ENCODE peak calls at places on chromosome 17, in five cellular contexts. One of them, this sample, is unnamed.

GRCh38 chr17:50871369-50871768 is 5.2 kb upstream of the TOB1 start:
- DNase-seq in left ventricle myocardium inferior: no peak
- DNase-seq in astrocyte of the spinal cord: no peak
- DNase-seq in cardiac muscle cell: no peak
- DNase-seq in A549: no peak
- DNase-seq in this sample: no peak

GRCh38 chr17:73261952-73262675 is 434 bp upstream of the CPSF4L start:
- DNase-seq in left ventricle myocardium inferior: no peak
- DNase-seq in astrocyte of the spinal cord: no peak
- DNase-seq in cardiac muscle cell: no peak
- DNase-seq in A549: no peak
- DNase-seq in this sample: no peak

GRCh38 chr17:42817866-42818265 is 6.2 kb downstream of the BECN1 start:
- DNase-seq in left ventricle myocardium inferior: no peak
- DNase-seq in astrocyte of the spinal cord: peak; percentile 53
- DNase-seq in cardiac muscle cell: no peak
- DNase-seq in A549: no peak
- DNase-seq in this sample: no peak

GRCh38 chr17:11241611-11242226 is 706 bp downstream of the SHISA6 start:
- DNase-seq in left ventricle myocardium inferior: no peak
- DNase-seq in astrocyte of the spinal cord: no peak
- DNase-seq in cardiac muscle cell: no peak
- DNase-seq in A549: no peak
- DNase-seq in this sample: no peak

GRCh38 chr17:66308856-66309255 is 6.4 kb downstream of the PRKCA start:
- DNase-seq in left ventricle myocardium inferior: no peak
- DNase-seq in astrocyte of the spinal cord: no peak
- DNase-seq in cardiac muscle cell: no peak
- DNase-seq in A549: no peak
- DNase-seq in this sample: no peak

GRCh38 chr17:38352245-38353083 is 820 bp downstream of the SOCS7 start:
- DNase-seq in left ventricle myocardium inferior: peak; percentile 26
- DNase-seq in astrocyte of the spinal cord: peak; percentile 23
- DNase-seq in cardiac muscle cell: peak; percentile 53
- DNase-seq in A549: no peak
- DNase-seq in this sample: no peak

GRCh38 chr17:53996896-53997295 is 174.2 kb downstream of the KIF2B start:
- DNase-seq in left ventricle myocardium inferior: no peak
- DNase-seq in astrocyte of the spinal cord: no peak
- DNase-seq in cardiac muscle cell: no peak
- DNase-seq in A549: no peak
- DNase-seq in this sample: no peak

GRCh38 chr17:63120406-63120805 is 154.4 kb downstream of the TANC2 start:
- DNase-seq in left ventricle myocardium inferior: no peak
- DNase-seq in astrocyte of the spinal cord: peak; percentile 38
- DNase-seq in cardiac muscle cell: no peak
- DNase-seq in A549: no peak
- DNase-seq in this sample: no peak

GRCh38 chr17:42574463-42574862 is 3.1 kb downstream of the PSMC3IP start:
- DNase-seq in left ventricle myocardium inferior: no peak
- DNase-seq in astrocyte of the spinal cord: no peak
- DNase-seq in cardiac muscle cell: no peak
- DNase-seq in A549: no peak
- DNase-seq in this sample: no peak

GRCh38 chr17:6495450-6496115 is 51.3 kb downstream of the PIMREG start:
- DNase-seq in left ventricle myocardium inferior: no peak
- DNase-seq in astrocyte of the spinal cord: no peak
- DNase-seq in cardiac muscle cell: no peak
- DNase-seq in A549: no peak
- DNase-seq in this sample: no peak

GRCh38 chr17:27082023-27082774 is 211.7 kb upstream of the WSB1 start:
- DNase-seq in left ventricle myocardium inferior: no peak
- DNase-seq in astrocyte of the spinal cord: no peak
- DNase-seq in cardiac muscle cell: no peak
- DNase-seq in A549: no peak
- DNase-seq in this sample: no peak

GRCh38 chr17:9646556-9646905 is 1.2 kb downstream of the USP43 start:
- DNase-seq in left ventricle myocardium inferior: no peak
- DNase-seq in astrocyte of the spinal cord: peak; percentile 14
- DNase-seq in cardiac muscle cell: no peak
- DNase-seq in A549: no peak
- DNase-seq in this sample: no peak

GRCh38 chr17:50429793-50430192 is 3.8 kb downstream of the ACSF2 start:
- DNase-seq in left ventricle myocardium inferior: no peak
- DNase-seq in astrocyte of the spinal cord: no peak
- DNase-seq in cardiac muscle cell: no peak
- DNase-seq in A549: no peak
- DNase-seq in this sample: no peak

GRCh38 chr17:45246861-45247428 is 14.9 kb downstream of the SPATA32 start:
- DNase-seq in left ventricle myocardium inferior: no peak
- DNase-seq in astrocyte of the spinal cord: no peak
- DNase-seq in cardiac muscle cell: peak; percentile 71
- DNase-seq in A549: peak; percentile 56
- DNase-seq in this sample: no peak

GRCh38 chr17:48841395-48841831 is 10.6 kb downstream of the CALCOCO2 start:
- DNase-seq in left ventricle myocardium inferior: no peak
- DNase-seq in astrocyte of the spinal cord: peak; percentile 77
- DNase-seq in cardiac muscle cell: no peak
- DNase-seq in A549: no peak
- DNase-seq in this sample: peak; percentile 61

GRCh38 chr17:75159196-75160031 is 5.1 kb upstream of the JPT1 start:
- DNase-seq in left ventricle myocardium inferior: no peak
- DNase-seq in astrocyte of the spinal cord: peak; percentile 64
- DNase-seq in cardiac muscle cell: no peak
- DNase-seq in A549: peak; percentile 73
- DNase-seq in this sample: no peak

GRCh38 chr17:77555741-77556291 is 402.7 kb upstream of the TNRC6C start:
- DNase-seq in left ventricle myocardium inferior: no peak
- DNase-seq in astrocyte of the spinal cord: peak; percentile 9
- DNase-seq in cardiac muscle cell: no peak
- DNase-seq in A549: peak; percentile 34
- DNase-seq in this sample: peak; percentile 3

GRCh38 chr17:67359960-67360817 is 6.2 kb downstream of the PSMD12 start:
- DNase-seq in left ventricle myocardium inferior: no peak
- DNase-seq in astrocyte of the spinal cord: peak; percentile 35
- DNase-seq in cardiac muscle cell: peak; percentile 39
- DNase-seq in A549: peak; percentile 60
- DNase-seq in this sample: no peak

GRCh38 chr17:50931003-50931878 is 65.1 kb upstream of the TOB1 start:
- DNase-seq in left ventricle myocardium inferior: peak; percentile 90
- DNase-seq in astrocyte of the spinal cord: peak; percentile 86
- DNase-seq in cardiac muscle cell: peak; percentile 95
- DNase-seq in A549: peak; percentile 86
- DNase-seq in this sample: peak; percentile 63

GRCh38 chr17:33464669-33465275 is 171.7 kb upstream of the ASIC2 start:
- DNase-seq in left ventricle myocardium inferior: no peak
- DNase-seq in astrocyte of the spinal cord: no peak
- DNase-seq in cardiac muscle cell: peak; percentile 23
- DNase-seq in A549: no peak
- DNase-seq in this sample: no peak

GRCh38 chr17:61410555-61411089 is 11.0 kb downstream of the TBX2 start:
- DNase-seq in left ventricle myocardium inferior: peak; percentile 80
- DNase-seq in astrocyte of the spinal cord: peak; percentile 63
- DNase-seq in cardiac muscle cell: peak; percentile 89
- DNase-seq in A549: peak; percentile 60
- DNase-seq in this sample: no peak

GRCh38 chr17:17732892-17733670 is 51.8 kb downstream of the RAI1 start:
- DNase-seq in left ventricle myocardium inferior: no peak
- DNase-seq in astrocyte of the spinal cord: peak; percentile 71
- DNase-seq in cardiac muscle cell: no peak
- DNase-seq in A549: peak; percentile 59
- DNase-seq in this sample: no peak

GRCh38 chr17:3546521-3546920 is 11.1 kb downstream of the TRPV3 start:
- DNase-seq in left ventricle myocardium inferior: no peak
- DNase-seq in astrocyte of the spinal cord: no peak
- DNase-seq in cardiac muscle cell: no peak
- DNase-seq in A549: no peak
- DNase-seq in this sample: no peak

GRCh38 chr17:68428498-68429172 is 28.7 kb downstream of the WIPI1 start:
- DNase-seq in left ventricle myocardium inferior: no peak
- DNase-seq in astrocyte of the spinal cord: no peak
- DNase-seq in cardiac muscle cell: no peak
- DNase-seq in A549: no peak
- DNase-seq in this sample: no peak

GRCh38 chr17:1267471-1267947 is 2.7 kb upstream of the BHLHA9 start:
- DNase-seq in left ventricle myocardium inferior: no peak
- DNase-seq in astrocyte of the spinal cord: no peak
- DNase-seq in cardiac muscle cell: no peak
- DNase-seq in A549: peak; percentile 30
- DNase-seq in this sample: no peak

GRCh38 chr17:2400474-2400866 is 390 bp downstream of the MNT start:
- DNase-seq in left ventricle myocardium inferior: peak; percentile 48
- DNase-seq in astrocyte of the spinal cord: peak; percentile 46
- DNase-seq in cardiac muscle cell: peak; percentile 83
- DNase-seq in A549: peak; percentile 69
- DNase-seq in this sample: no peak

GRCh38 chr17:6543079-6544010 is 13.0 kb downstream of the PITPNM3 start:
- DNase-seq in left ventricle myocardium inferior: no peak
- DNase-seq in astrocyte of the spinal cord: no peak
- DNase-seq in cardiac muscle cell: no peak
- DNase-seq in A549: no peak
- DNase-seq in this sample: no peak

GRCh38 chr17:80477647-80478478 is 1.5 kb upstream of the NPTX1 start:
- DNase-seq in left ventricle myocardium inferior: no peak
- DNase-seq in astrocyte of the spinal cord: peak; percentile 36
- DNase-seq in cardiac muscle cell: peak; percentile 78
- DNase-seq in A549: peak; percentile 70
- DNase-seq in this sample: no peak

GRCh38 chr17:42067371-42068180 is 17.2 kb upstream of the C17orf113 start:
- DNase-seq in left ventricle myocardium inferior: peak; percentile 50
- DNase-seq in astrocyte of the spinal cord: peak; percentile 26
- DNase-seq in cardiac muscle cell: peak; percentile 68
- DNase-seq in A549: peak; percentile 68
- DNase-seq in this sample: no peak

GRCh38 chr17:78868391-78868790 is 27.8 kb upstream of the USP36 start:
- DNase-seq in left ventricle myocardium inferior: no peak
- DNase-seq in astrocyte of the spinal cord: peak; percentile 82
- DNase-seq in cardiac muscle cell: no peak
- DNase-seq in A549: no peak
- DNase-seq in this sample: peak; percentile 44

GRCh38 chr17:79677646-79678045 is 53.1 kb upstream of the ENPP7 start:
- DNase-seq in left ventricle myocardium inferior: peak; percentile 8
- DNase-seq in astrocyte of the spinal cord: no peak
- DNase-seq in cardiac muscle cell: no peak
- DNase-seq in A549: no peak
- DNase-seq in this sample: no peak

GRCh38 chr17:48753794-48754499 is 25.4 kb upstream of the HOXB13 start:
- DNase-seq in left ventricle myocardium inferior: no peak
- DNase-seq in astrocyte of the spinal cord: no peak
- DNase-seq in cardiac muscle cell: no peak
- DNase-seq in A549: no peak
- DNase-seq in this sample: no peak

GRCh38 chr17:14312522-14312921 is 11.6 kb downstream of the HS3ST3B1 start:
- DNase-seq in left ventricle myocardium inferior: no peak
- DNase-seq in astrocyte of the spinal cord: no peak
- DNase-seq in cardiac muscle cell: no peak
- DNase-seq in A549: no peak
- DNase-seq in this sample: no peak
- H3K4me3 ChIP-seq in left ventricle myocardium inferior: no peak overlapping the region
- H3K4me3 ChIP-seq in astrocyte of the spinal cord: no peak overlapping the region
- H3K4me3 ChIP-seq in cardiac muscle cell: no peak overlapping the region
- H3K4me3 ChIP-seq in A549: no peak overlapping the region
- H3K4me3 ChIP-seq in this sample: no peak overlapping the region

DNA sequence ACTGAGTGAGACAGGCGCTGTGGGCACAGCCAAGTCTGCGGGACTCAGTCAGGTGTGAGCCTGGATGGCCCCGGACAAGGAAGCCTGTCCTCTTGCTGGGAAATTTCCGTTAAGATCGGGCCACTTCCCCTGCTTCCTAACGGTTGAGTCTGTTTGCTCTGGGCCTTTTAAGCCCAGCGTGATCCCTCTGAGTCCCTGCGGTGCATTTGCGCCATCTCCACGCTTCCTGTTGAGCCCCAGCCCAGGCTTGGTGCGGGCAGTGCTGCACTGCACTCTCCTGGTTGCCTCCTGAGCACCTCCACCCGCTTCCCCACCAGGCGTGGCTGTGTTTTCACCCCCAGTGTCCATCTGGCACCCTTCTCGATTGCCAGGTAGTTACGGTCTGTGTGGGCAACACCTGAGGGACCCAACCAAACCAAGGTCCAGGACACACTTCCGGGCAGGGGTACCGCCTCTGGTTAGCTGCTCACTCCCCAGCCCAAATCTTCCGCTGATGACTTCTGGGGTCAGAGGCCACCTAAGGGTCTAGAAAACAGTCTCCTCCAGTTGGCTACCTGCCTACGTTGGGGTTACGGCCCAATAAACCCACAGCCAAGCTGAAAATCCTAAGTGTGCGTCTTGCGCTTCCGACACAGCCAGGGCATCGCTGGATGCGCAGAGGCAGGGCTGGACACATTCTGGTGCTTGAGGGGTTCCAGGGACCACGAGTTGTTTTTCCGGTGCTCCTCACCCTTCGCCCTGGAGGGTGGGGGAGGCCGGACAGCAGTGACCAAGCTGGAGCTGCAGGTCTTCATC is 1.4 kb upstream of the SLC25A10 start:
- DNase-seq in left ventricle myocardium inferior: no peak
- DNase-seq in astrocyte of the spinal cord: no peak
- DNase-seq in cardiac muscle cell: no peak
- DNase-seq in A549: no peak
- DNase-seq in this sample: no peak
- H3K4me3 ChIP-seq in left ventricle myocardium inferior: peak overlapping the region; percentile 91
- H3K4me3 ChIP-seq in astrocyte of the spinal cord: no peak overlapping the region
- H3K4me3 ChIP-seq in cardiac muscle cell: peak overlapping the region; percentile 89
- H3K4me3 ChIP-seq in A549: no peak overlapping the region
- H3K4me3 ChIP-seq in this sample: no peak overlapping the region

GRCh38 chr17:76498886-76499667 is 2.1 kb downstream of the RHBDF2 start:
- DNase-seq in left ventricle myocardium inferior: no peak
- DNase-seq in astrocyte of the spinal cord: no peak
- DNase-seq in cardiac muscle cell: no peak
- DNase-seq in A549: no peak
- DNase-seq in this sample: no peak
- H3K4me3 ChIP-seq in left ventricle myocardium inferior: peak overlapping the region; percentile 76
- H3K4me3 ChIP-seq in astrocyte of the spinal cord: peak overlapping the region; percentile 75
- H3K4me3 ChIP-seq in cardiac muscle cell: no peak overlapping the region
- H3K4me3 ChIP-seq in A549: peak overlapping the region; percentile 81
- H3K4me3 ChIP-seq in this sample: no peak overlapping the region

GRCh38 chr17:39739020-39739884 is 1.5 kb downstream of the GRB7 start:
- DNase-seq in left ventricle myocardium inferior: no peak
- DNase-seq in astrocyte of the spinal cord: no peak
- DNase-seq in cardiac muscle cell: peak; percentile 36
- DNase-seq in A549: peak; percentile 80
- DNase-seq in this sample: no peak

GRCh38 chr17:39737331-39737760 is 392 bp upstream of the GRB7 start:
- DNase-seq in left ventricle myocardium inferior: no peak
- DNase-seq in astrocyte of the spinal cord: no peak
- DNase-seq in cardiac muscle cell: no peak
- DNase-seq in A549: no peak
- DNase-seq in this sample: no peak

GRCh38 chr17:39739885-39740356 is 2.2 kb downstream of the GRB7 start:
- DNase-seq in left ventricle myocardium inferior: no peak
- DNase-seq in astrocyte of the spinal cord: no peak
- DNase-seq in cardiac muscle cell: no peak
- DNase-seq in A549: no peak
- DNase-seq in this sample: no peak

GRCh38 chr17:39737761-39738567 is at the start of gene GRB7:
- DNase-seq in left ventricle myocardium inferior: no peak
- DNase-seq in astrocyte of the spinal cord: no peak
- DNase-seq in cardiac muscle cell: peak; percentile 34
- DNase-seq in A549: peak; percentile 70
- DNase-seq in this sample: no peak

GRCh38 chr17:39738568-39738901 is 797 bp downstream of the GRB7 start:
- DNase-seq in left ventricle myocardium inferior: no peak
- DNase-seq in astrocyte of the spinal cord: no peak
- DNase-seq in cardiac muscle cell: no peak
- DNase-seq in A549: peak; percentile 71
- DNase-seq in this sample: no peak
- H3K4me3 ChIP-seq in left ventricle myocardium inferior: peak overlapping the region; percentile 57
- H3K4me3 ChIP-seq in astrocyte of the spinal cord: no peak overlapping the region
- H3K4me3 ChIP-seq in cardiac muscle cell: peak overlapping the region; percentile 27
- H3K4me3 ChIP-seq in A549: peak overlapping the region; percentile 63
- H3K4me3 ChIP-seq in this sample: no peak overlapping the region